ENCODE peak calls at places on chromosomes 6 and 20, in eight cellular contexts. V is body of pancreas, L is right lobe of liver, A is IMR-90, Q is breast epithelium, B is ovary, J is A549, O is endothelial cell of umbilical vein. E is an unnamed sample.

GRCh38 chr20:9515211-9515580 is 806 bp downstream of the LAMP5 start:
- DNase-seq in O (no peak), J (no peak), V (no peak), B (no peak), L (no peak), Q (no peak), A (no peak), E (no peak)

GRCh38 chr6:64083261-64083660 is 447.7 kb downstream of the PHF3 start:
- DNase-seq in O (no peak), L (no peak), B (no peak), V (no peak), A (no peak), J (no peak), Q (no peak), E (no peak)

GRCh38 chr6:149905371-149905910 is 7.5 kb upstream of the RAET1E start:
- DNase-seq in A (no peak), J (no peak), O (no peak), V (no peak), L (no peak), B (no peak), Q (no peak), E (no peak)

GRCh38 chr20:56974499-56975250 is 291.8 kb downstream of the BMP7 start:
- DNase-seq in L (no peak), B (no peak), V (peak; percentile 46), O (no peak), A (peak; percentile 37), Q (peak; percentile 68), J (peak; percentile 64), E (peak; percentile 90)

GRCh38 chr6:124964084-124964763 is 2.0 kb downstream of the RNF217 start:
- DNase-seq in B (peak; percentile 44), V (peak; percentile 32), L (no peak), O (peak; percentile 64), A (peak; percentile 65), J (no peak), Q (peak; percentile 30), E (no peak)

GRCh38 chr6:43904311-43905123 is 134.5 kb downstream of the VEGFA start:
- DNase-seq in V (no peak), Q (no peak), A (no peak), O (no peak), J (no peak), B (no peak), L (peak; percentile 16), E (peak; percentile 79)

GRCh38 chr6:108029226-108029921 is 45.2 kb downstream of the OSTM1 start:
- DNase-seq in Q (no peak), O (no peak), L (no peak), A (no peak), J (no peak), V (no peak), B (no peak), E (no peak)

GRCh38 chr20:38985603-38986170 is 23.5 kb downstream of the DHX35 start:
- DNase-seq in V (no peak), Q (no peak), O (peak; percentile 38), L (no peak), A (peak; percentile 73), J (no peak), B (no peak), E (no peak)

GRCh38 chr6:153088796-153089195 is 42.3 kb downstream of the RGS17 start:
- DNase-seq in J (no peak), A (peak; percentile 18), L (no peak), Q (no peak), V (no peak), O (no peak), B (no peak), E (no peak)

GRCh38 chr20:50587291-50587961 is 77.2 kb downstream of the PTPN1 start:
- DNase-seq in B (no peak), Q (peak; percentile 37), J (no peak), O (no peak), L (no peak), V (no peak), A (no peak), E (no peak)

GRCh38 chr6:31736026-31736767 is at the start of gene CLIC1:
- DNase-seq in A (peak; percentile 75), J (peak; percentile 84), B (peak; percentile 87), V (peak; percentile 87), Q (peak; percentile 88), L (peak; percentile 88), O (peak; percentile 82), E (peak; percentile 99)

GRCh38 chr20:22619806-22620205 is 35.4 kb upstream of the FOXA2 start:
- DNase-seq in Q (no peak), A (no peak), O (no peak), L (no peak), B (no peak), J (no peak), V (no peak), E (no peak)

GRCh38 chr6:163023700-163024099 is 295.9 kb downstream of the PACRG start:
- DNase-seq in V (no peak), B (no peak), Q (no peak), L (no peak), J (no peak), O (no peak), A (no peak), E (no peak)

GRCh38 chr20:1417273-1417672 is 24.4 kb upstream of the FKBP1A start:
- DNase-seq in V (no peak), Q (no peak), J (no peak), A (peak; percentile 49), L (no peak), B (no peak), O (no peak), E (no peak)

GRCh38 chr20:19522080-19522801 is 235.8 kb upstream of the RIN2 start:
- DNase-seq in J (no peak), B (no peak), A (no peak), L (no peak), V (no peak), O (no peak), Q (no peak), E (peak; percentile 12)

GRCh38 chr6:106844930-106845329 is 129.6 kb downstream of the CD24 start:
- DNase-seq in A (no peak), Q (no peak), O (no peak), B (no peak), L (no peak), V (no peak), J (no peak), E (no peak)

GRCh38 chr6:119347466-119348307 is 1.9 kb downstream of the MAN1A1 start:
- DNase-seq in A (peak; percentile 23), J (no peak), B (peak; percentile 36), Q (no peak), V (peak; percentile 51), O (no peak), L (peak; percentile 79), E (peak; percentile 26)

GRCh38 chr6:119346450-119346849 is 3.1 kb downstream of the MAN1A1 start:
- DNase-seq in O (no peak), Q (no peak), J (no peak), B (no peak), L (no peak), V (no peak), A (no peak), E (no peak)

GRCh38 chr6:119345114-119345513 is 4.4 kb downstream of the MAN1A1 start:
- DNase-seq in A (no peak), V (no peak), O (no peak), Q (no peak), L (no peak), B (no peak), J (no peak), E (no peak)

GRCh38 chr6:119348308-119349040 is 1.1 kb downstream of the MAN1A1 start:
- DNase-seq in A (peak; percentile 29), B (peak; percentile 55), O (peak; percentile 30), L (peak; percentile 91), V (peak; percentile 36), Q (no peak), J (no peak), E (no peak)

DNA sequence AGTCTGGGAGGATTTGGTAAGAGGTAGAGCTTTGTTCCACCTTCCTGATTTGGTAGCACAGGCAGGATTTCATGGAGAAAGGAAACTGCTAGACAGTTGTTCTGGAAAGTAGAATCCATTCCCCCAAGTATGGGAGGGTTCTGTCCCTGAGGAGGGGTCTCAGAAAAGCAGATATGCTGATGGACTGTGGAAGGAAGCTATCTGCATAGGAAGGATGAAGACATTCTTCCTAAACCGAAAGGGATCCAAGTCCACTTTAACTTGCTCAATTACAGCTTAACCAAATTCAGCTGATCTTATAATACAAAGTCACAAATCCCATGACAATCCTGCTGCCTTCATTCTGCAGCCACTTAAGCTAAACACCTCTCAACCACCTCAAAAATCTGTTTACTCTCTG is 2.6 kb downstream of the MAN1A1 start:
- DNase-seq in O (no peak), Q (no peak), L (no peak), A (no peak), B (no peak), V (no peak), J (no peak), E (no peak)
- TF ChIP-seq POLR2A in O (no peak), Q (no peak), L (no peak), A (no peak), B (no peak), V (no peak), J (no peak), E (no peak)

GRCh38 chr20:5658897-5659296 is 91.3 kb upstream of the SHLD1 start:
- DNase-seq in B (peak; percentile 76), O (peak; percentile 91), Q (peak; percentile 70), J (peak; percentile 68), A (peak; percentile 91), L (no peak), V (peak; percentile 56), E (peak; percentile 57)
- TF ChIP-seq POLR2A in B (no peak), O (no peak), Q (no peak), J (no peak), A (no peak), L (no peak), V (no peak), E (no peak)

DNA sequence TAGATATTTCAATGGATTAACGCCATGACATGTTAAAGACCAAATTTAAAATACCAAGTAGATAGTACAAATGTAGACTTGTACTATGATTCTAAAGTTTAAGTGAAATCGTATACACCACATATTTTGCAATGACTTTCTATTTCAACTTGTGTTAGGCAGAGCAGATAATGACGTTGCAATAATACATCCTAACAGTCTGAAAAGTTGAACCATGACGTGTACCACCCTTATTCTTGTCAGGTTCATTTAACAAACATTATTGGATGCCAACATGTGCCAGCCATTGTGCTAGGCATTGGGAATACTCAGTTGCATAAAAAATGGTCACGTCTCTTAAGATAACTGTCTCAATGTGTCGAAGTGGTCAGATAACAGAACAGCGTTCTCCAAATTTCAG is 50.0 kb downstream of the BCAS1 start:
- DNase-seq in L (no peak), J (no peak), B (no peak), Q (no peak), V (no peak), A (no peak), O (no peak), E (no peak)
- TF ChIP-seq POLR2A in L (no peak), J (no peak), B (no peak), Q (no peak), V (no peak), A (no peak), O (no peak), E (no peak)

DNA sequence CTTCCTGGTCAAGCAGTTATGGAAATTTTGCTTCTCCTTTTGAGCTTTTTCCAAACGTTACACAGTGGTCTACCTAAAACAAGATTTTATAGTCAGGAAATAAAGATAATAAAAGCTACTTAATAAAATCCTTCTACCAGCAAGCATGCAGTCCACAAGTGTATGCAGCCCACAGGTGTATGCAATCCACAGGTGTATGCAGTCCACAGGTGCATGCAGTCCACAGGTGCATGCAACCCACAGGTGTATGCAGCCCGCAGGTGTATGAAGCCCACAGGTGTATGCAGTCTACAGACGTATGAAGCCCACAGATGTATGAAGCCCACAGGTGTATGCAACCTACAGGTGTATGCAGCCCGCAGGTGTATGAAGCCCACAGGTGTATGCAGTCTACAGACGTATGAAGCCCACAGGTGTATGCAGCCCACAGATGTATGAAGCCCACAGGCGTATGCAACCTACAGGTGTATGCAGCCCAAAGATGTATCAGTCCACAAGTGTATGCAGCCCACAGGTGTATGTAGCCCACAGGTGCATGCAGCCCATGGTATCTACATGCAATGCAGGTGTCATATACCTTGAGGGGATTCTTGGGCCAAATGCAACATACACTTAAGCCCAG is 26.4 kb upstream of the OCSTAMP start:
- DNase-seq in O (no peak), B (no peak), A (no peak), V (no peak), L (no peak), J (no peak), Q (no peak), E (no peak)
- TF ChIP-seq POLR2A in O (no peak), B (no peak), A (no peak), V (no peak), L (no peak), J (no peak), Q (no peak), E (no peak)

E was measured in NB4.